ENCODE peak calls at places on chromosomes 13 and 19, in eight cellular contexts. L is K562, W is ovary, X is esophagus muscularis mucosa, T is heart left ventricle, U is HCT116, J is adrenal gland, D is upper lobe of left lung. Q is an unnamed sample.

GRCh38 chr19:32822916-32823746 is 46.4 kb downstream of the SLC7A9 start:
- DNase-seq in W (no peak), T (no peak), J (no peak), X (no peak), D (no peak), U (no peak), L (no peak), Q (no peak)

GRCh38 chr19:45677351-45678230 is 9.6 kb downstream of the GIPR start:
- DNase-seq in D (peak; percentile 97), J (peak; percentile 94), W (peak; percentile 41), L (peak; percentile 54), T (peak; percentile 70), U (peak; percentile 99), X (no peak), Q (peak; percentile 58)

GRCh38 chr13:103098535-103098934 is 32.3 kb upstream of the SLC10A2 start:
- DNase-seq in U (no peak), T (no peak), J (no peak), L (no peak), D (no peak), W (no peak), X (no peak), Q (no peak)

GRCh38 chr13:86933676-86934075 is 737.5 kb upstream of the SLITRK5 start:
- DNase-seq in U (no peak), W (no peak), X (no peak), L (no peak), J (no peak), D (no peak), T (no peak), Q (no peak)

GRCh38 chr13:30957258-30957943 is 24.9 kb downstream of the TEX26 start:
- DNase-seq in J (no peak), U (no peak), D (no peak), L (no peak), T (no peak), W (no peak), X (no peak), Q (no peak)

GRCh38 chr13:30156270-30156669 is 151.1 kb downstream of the KATNAL1 start:
- DNase-seq in L (no peak), J (no peak), D (no peak), U (no peak), T (no peak), X (no peak), W (no peak), Q (no peak)

GRCh38 chr19:15222738-15223648 is 9.3 kb downstream of the EPHX3 start:
- DNase-seq in X (peak; percentile 95), J (peak; percentile 93), L (peak; percentile 93), W (peak; percentile 94), U (peak; percentile 33), T (peak; percentile 95), D (peak; percentile 95), Q (peak; percentile 87)

GRCh38 chr13:114286808-114287207 is 5.4 kb downstream of the UPF3A start:
- DNase-seq in W (no peak), J (no peak), L (no peak), T (no peak), X (no peak), D (no peak), U (no peak), Q (no peak)

GRCh38 chr13:37198629-37199028 is 93.2 kb upstream of the CSNK1A1L start:
- DNase-seq in W (no peak), U (no peak), T (no peak), X (no peak), L (no peak), D (no peak), J (no peak), Q (no peak)

GRCh38 chr13:110116072-110116487 is 190.9 kb downstream of the COL4A1 start:
- DNase-seq in W (no peak), D (peak; percentile 90), T (peak; percentile 82), J (peak; percentile 45), L (peak; percentile 67), U (peak; percentile 51), X (no peak), Q (peak; percentile 75)

GRCh38 chr13:26996965-26997752 is 174.5 kb downstream of the USP12 start:
- DNase-seq in D (no peak), J (no peak), L (no peak), T (no peak), W (no peak), X (no peak), U (no peak), Q (no peak)

DNA sequence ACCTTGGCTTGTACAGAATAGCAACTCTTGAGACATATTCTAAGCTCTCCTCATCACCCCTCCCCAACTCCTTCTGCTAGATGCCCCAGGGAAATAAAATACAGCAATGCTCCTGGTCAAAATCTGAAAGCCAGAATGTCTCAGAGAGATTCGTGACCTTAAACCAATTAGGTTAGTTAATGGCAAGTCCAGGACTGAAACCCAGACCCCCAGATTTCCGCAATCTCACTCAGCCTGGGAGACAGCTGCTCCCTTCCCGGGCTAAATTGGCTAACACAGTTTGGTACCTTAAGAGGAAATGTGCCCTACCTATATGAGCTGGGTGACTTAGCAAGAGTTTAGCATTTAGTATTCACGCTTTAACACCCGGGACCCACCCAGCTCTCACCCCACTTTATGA is 1.2 kb downstream of the DLEU7 start:
- DNase-seq in U (no peak), W (no peak), X (no peak), L (no peak), J (no peak), D (no peak), T (no peak), Q (no peak)
- H3K27ac ChIP-seq in U (no peak overlapping the region), W (no peak overlapping the region), X (no peak overlapping the region), L (no peak overlapping the region), J (no peak overlapping the region), D (no peak overlapping the region), T (no peak overlapping the region), Q (no peak overlapping the region)

GRCh38 chr19:4374451-4375163 is 25.7 kb downstream of the SH3GL1 start:
- DNase-seq in W (peak; percentile 67), T (peak; percentile 87), X (peak; percentile 93), J (peak; percentile 96), U (peak; percentile 63), D (peak; percentile 91), L (peak; percentile 97), Q (peak; percentile 60)
- TF ChIP-seq CTCF in W (peak; percentile 43), T (no peak), X (no peak), J (peak; percentile 61), U (no peak), D (no peak), L (peak; percentile 47), Q (no peak)

GRCh38 chr19:51703655-51704515 is 10.8 kb downstream of the SPACA6 start:
- DNase-seq in W (peak; percentile 98), X (peak; percentile 100), U (peak; percentile 80), T (peak; percentile 98), L (peak; percentile 97), D (peak; percentile 100), J (peak; percentile 96), Q (peak; percentile 95)
- TF ChIP-seq POLR2A in W (peak; percentile 87), X (peak; percentile 70), U (peak; percentile 86), T (peak; percentile 78), L (peak; percentile 84), D (no peak), J (peak; percentile 81), Q (peak; percentile 76)

GRCh38 chr19:54418030-54418929 is 3.0 kb downstream of the TTYH1 start:
- DNase-seq in L (no peak), X (no peak), W (no peak), D (no peak), J (peak; percentile 53), U (no peak), T (no peak), Q (no peak)
- H3K27ac ChIP-seq in L (no peak overlapping the region), X (no peak overlapping the region), W (no peak overlapping the region), D (no peak overlapping the region), J (no peak overlapping the region), U (no peak overlapping the region), T (no peak overlapping the region), Q (no peak overlapping the region)